ENCODE peak calls at places on chromosomes 4 and X, in nine cellular contexts. D is H54; Q is HTR-8/SVneo; Y is AG08396; H is NCI-H460; J is glomerular endothelial cell; U is stimulated activated CD8-positive, alpha-beta memory T cell treated with anti-CD3 and anti-CD28 coated beads, Interleukin-4, amount 100 ng/mL, for 4 hours; A is fibroblast of mammary gland; M is HFF-Myc. P is an unnamed sample.

GRCh38 chrX:27598312-27598711 is 8.2 kb downstream of the DCAF8L2 start:
- DNase-seq in H (no peak), D (no peak), J (no peak), Q (no peak), Y (no peak), U (no peak), A (no peak), M (no peak), P (peak; percentile 65)

GRCh38 chrX:34585561-34585960 is 71.5 kb downstream of the TMEM47 start:
- DNase-seq in U (no peak), H (no peak), Y (no peak), A (no peak), J (peak; percentile 72), D (no peak), M (no peak), Q (no peak), P (peak; percentile 17)

GRCh38 chrX:108139303-108139702 is 47.7 kb downstream of the ATG4A start:
- DNase-seq in U (no peak), H (no peak), Y (peak; percentile 17), J (no peak), D (no peak), M (no peak), Q (no peak), A (peak; percentile 12), P (no peak)

GRCh38 chr4:93394488-93395185 is 433.9 kb upstream of the ATOH1 start:
- DNase-seq in M (no peak), U (no peak), A (peak; percentile 45), Y (no peak), H (no peak), D (no peak), J (no peak), Q (no peak), P (no peak)

GRCh38 chr4:128060620-128061565 is at the start of gene LARP1B:
- DNase-seq in J (peak; percentile 48), M (peak; percentile 77), Q (peak; percentile 97), D (peak; percentile 94), H (peak; percentile 91), Y (peak; percentile 99), U (peak; percentile 91), A (peak; percentile 95), P (peak; percentile 89)

GRCh38 chr4:79247695-79248394 is 78.0 kb downstream of the NAA11 start:
- DNase-seq in Y (no peak), H (no peak), A (no peak), U (no peak), M (no peak), Q (no peak), D (no peak), J (no peak), P (no peak)

GRCh38 chr4:88010921-88011320 is 3.5 kb downstream of the PKD2 start:
- DNase-seq in U (no peak), D (no peak), J (no peak), H (no peak), A (peak; percentile 31), Y (no peak), M (no peak), Q (no peak), P (no peak)

GRCh38 chr4:110641218-110641617 is 18.3 kb upstream of the PITX2 start:
- DNase-seq in Q (no peak), J (no peak), M (no peak), D (no peak), U (no peak), A (no peak), H (no peak), Y (no peak), P (no peak)

GRCh38 chrX:44674906-44675305 is 132.2 kb upstream of the FUNDC1 start:
- DNase-seq in Y (no peak), A (no peak), M (no peak), U (no peak), H (no peak), J (no peak), D (no peak), Q (no peak), P (no peak)

GRCh38 chr4:52915730-52916129 is 53.6 kb downstream of the RASL11B start:
- DNase-seq in A (no peak), M (no peak), U (no peak), Y (no peak), J (no peak), Q (no peak), H (no peak), D (no peak), P (no peak)

GRCh38 chrX:40300286-40300890 is 202.6 kb upstream of the BCOR start:
- DNase-seq in H (no peak), Q (no peak), M (no peak), D (no peak), Y (no peak), U (no peak), A (no peak), J (no peak), P (no peak)

GRCh38 chrX:131821945-131822622 is 201.0 kb upstream of the STK26 start:
- DNase-seq in Y (peak; percentile 52), D (no peak), H (no peak), U (peak; percentile 54), M (no peak), Q (no peak), J (peak; percentile 81), A (peak; percentile 80), P (no peak)

GRCh38 chrX:77510007-77510406 is 62.8 kb downstream of the FGF16 start:
- DNase-seq in Y (no peak), D (no peak), M (no peak), A (no peak), U (no peak), H (no peak), Q (no peak), J (no peak), P (no peak)

GRCh38 chr4:124044867-124045266 is 648.3 kb downstream of the SPRY1 start:
- DNase-seq in A (no peak), J (no peak), Y (no peak), U (no peak), H (no peak), D (no peak), M (no peak), Q (no peak), P (no peak)

P was measured in foreskin melanocyte.